ENCODE peak calls at places on chromosome 17, in six cellular contexts. S is stimulated activated CD4-positive, alpha-beta T cell treated with anti-CD3 and anti-CD28 coated beads, Interleukin-1b, Interleukin-23, amount 100 ng/mL, for 1 hour; B is heart left ventricle; O is CD4-positive, CD25-positive, alpha-beta regulatory T cell; N is CMK; F is naive thymus-derived CD4-positive, alpha-beta T cell. T is an unnamed sample.

GRCh38 chr17:22268214-22268911 is 576.0 kb downstream of the KCNJ18 start:
- DNase-seq in B (no peak), F (no peak), N (no peak), S (no peak), O (no peak), T (no peak)

GRCh38 chr17:64063766-64064224 is 43.4 kb upstream of the ICAM2 start:
- DNase-seq in N (peak), F (peak), B (peak), S (no peak), O (peak), T (peak)

GRCh38 chr17:33516645-33517044 is 223.6 kb upstream of the ASIC2 start:
- DNase-seq in F (no peak), S (no peak), O (no peak), B (no peak), N (no peak), T (no peak)

GRCh38 chr17:4483012-4483840 is 15.5 kb upstream of the SPNS2 start:
- DNase-seq in S (no peak), N (no peak), B (no peak), O (no peak), F (no peak), T (no peak)

GRCh38 chr17:14302421-14303099 is 1.7 kb downstream of the HS3ST3B1 start:
- DNase-seq in B (peak), F (peak), N (no peak), S (peak), O (peak), T (peak)

GRCh38 chr17:70100983-70101382 is 26.0 kb downstream of the KCNJ16 start:
- DNase-seq in B (no peak), N (no peak), O (no peak), F (no peak), S (no peak), T (no peak)

GRCh38 chr17:82754297-82755208 is 2.7 kb downstream of the TBCD start:
- DNase-seq in S (no peak), F (no peak), B (no peak), N (no peak), O (no peak), T (no peak)

GRCh38 chr17:51351890-51352289 is 91.5 kb downstream of the UTP18 start:
- DNase-seq in N (no peak), F (no peak), B (no peak), S (no peak), O (no peak), T (no peak)

GRCh38 chr17:17063546-17064122 is 21.4 kb downstream of the MPRIP start:
- DNase-seq in N (no peak), B (peak), O (no peak), F (no peak), S (no peak), T (no peak)

GRCh38 chr17:1714980-1715802 is 5.0 kb upstream of the TLCD2 start:
- DNase-seq in N (no peak), S (no peak), F (peak), O (no peak), B (peak), T (peak)

GRCh38 chr17:39118674-39119419 is 32.6 kb downstream of the PLXDC1 start:
- DNase-seq in F (no peak), S (no peak), O (no peak), B (no peak), N (no peak), T (no peak)